ENCODE peak calls at places on chromosomes 6 and 20, in seven cellular contexts. J is NCI-H2081; Q is naive thymus-derived CD8-positive, alpha-beta T cell; V is cardiac muscle cell; M is activated gamma-delta T cell treated with anti-CD3 and anti-CD28 coated beads, Interleukin-2, amount 50 U/mL, for 16 hours; F is GM13976; S is AG09319. G is an unnamed sample.

GRCh38 chr6:83853178-83853967 is at the start of gene RIPPLY2:
- DNase-seq in J (peak), V (peak), S (no peak), Q (no peak), F (peak), M (no peak), G (no peak)

GRCh38 chr6:72032056-72032455 is 145.7 kb downstream of the RIMS1 start:
- DNase-seq in M (no peak), J (no peak), Q (no peak), S (no peak), V (no peak), F (no peak), G (no peak)

GRCh38 chr20:37384683-37385174 is 38.8 kb downstream of the SRC start:
- DNase-seq in J (no peak), F (peak), V (peak), Q (peak), M (peak), S (no peak), G (no peak)

GRCh38 chr6:118501099-118501498 is 47.0 kb upstream of the PLN start:
- DNase-seq in S (no peak), F (no peak), J (no peak), V (no peak), M (no peak), Q (no peak), G (no peak)

GRCh38 chr6:168035661-168036616 is 38.5 kb downstream of the KIF25 start:
- DNase-seq in Q (no peak), F (no peak), J (no peak), V (peak), M (no peak), S (no peak), G (no peak)

GRCh38 chr6:14452567-14453527 is 335.3 kb downstream of the CD83 start:
- DNase-seq in Q (peak), M (peak), F (no peak), S (no peak), J (no peak), V (no peak), G (peak)

GRCh38 chr6:169167581-169168301 is 85.9 kb downstream of the THBS2 start:
- DNase-seq in M (no peak), F (no peak), V (peak), Q (no peak), S (no peak), J (no peak), G (no peak)

GRCh38 chr6:36755435-36756348 is 58.1 kb downstream of the RAB44 start:
- DNase-seq in J (no peak), M (peak), Q (no peak), F (peak), V (peak), S (no peak), G (peak)

GRCh38 chr20:24489193-24489592 is 19.8 kb downstream of the SYNDIG1 start:
- DNase-seq in Q (no peak), M (no peak), V (no peak), J (no peak), F (no peak), S (no peak), G (no peak)

GRCh38 chr6:151666526-151666925 is 141.0 kb upstream of the ESR1 start:
- DNase-seq in Q (no peak), V (no peak), S (no peak), F (no peak), M (no peak), J (no peak), G (no peak)

GRCh38 chr20:1568166-1568490 is 10.6 kb upstream of the SIRPD start:
- DNase-seq in Q (no peak), F (no peak), M (no peak), J (no peak), S (no peak), V (no peak), G (no peak)

GRCh38 chr20:18624948-18625347 is 37.1 kb downstream of the DTD1 start:
- DNase-seq in F (no peak), J (no peak), M (no peak), Q (no peak), V (no peak), S (no peak), G (no peak)

G was measured in GDM1.